ENCODE peak calls at places on chromosomes 7 and 10, in six cellular contexts. One of them, this sample, is unnamed.

GRCh38 chr10:99619090-99619800 is 994 bp downstream of the SLC25A28 start:
- DNase-seq in heart right ventricle: no peak
- DNase-seq in left ventricle myocardium inferior: no peak
- DNase-seq in fibroblast of lung: peak; percentile 18
- DNase-seq in adipocyte: peak; percentile 57
- DNase-seq in Caco-2: no peak
- DNase-seq in this sample: no peak

GRCh38 chr7:98312201-98312600 is 30.7 kb downstream of the BRI3 start:
- DNase-seq in Caco-2: no peak
- DNase-seq in fibroblast of lung: no peak
- DNase-seq in left ventricle myocardium inferior: no peak
- DNase-seq in adipocyte: no peak
- DNase-seq in heart right ventricle: no peak
- DNase-seq in this sample: no peak

GRCh38 chr7:138407792-138408191 is 52.3 kb upstream of the TRIM24 start:
- DNase-seq in adipocyte: no peak
- DNase-seq in Caco-2: no peak
- DNase-seq in left ventricle myocardium inferior: no peak
- DNase-seq in heart right ventricle: no peak
- DNase-seq in fibroblast of lung: no peak
- DNase-seq in this sample: no peak

GRCh38 chr10:106513328-106513727 is 651.2 kb downstream of the SORCS1 start:
- DNase-seq in heart right ventricle: no peak
- DNase-seq in Caco-2: no peak
- DNase-seq in left ventricle myocardium inferior: no peak
- DNase-seq in adipocyte: no peak
- DNase-seq in fibroblast of lung: no peak
- DNase-seq in this sample: no peak

GRCh38 chr7:95986136-95986535 is 213.8 kb downstream of the DYNC1I1 start:
- DNase-seq in left ventricle myocardium inferior: no peak
- DNase-seq in adipocyte: no peak
- DNase-seq in Caco-2: no peak
- DNase-seq in heart right ventricle: no peak
- DNase-seq in fibroblast of lung: peak; percentile 15
- DNase-seq in this sample: no peak

GRCh38 chr10:5530846-5531557 is 6.2 kb downstream of the CALML3 start:
- DNase-seq in Caco-2: peak; percentile 25
- DNase-seq in left ventricle myocardium inferior: no peak
- DNase-seq in fibroblast of lung: no peak
- DNase-seq in adipocyte: no peak
- DNase-seq in heart right ventricle: no peak
- DNase-seq in this sample: no peak

GRCh38 chr10:125024496-125025234 is 82.7 kb downstream of the ZRANB1 start:
- DNase-seq in heart right ventricle: no peak
- DNase-seq in Caco-2: no peak
- DNase-seq in fibroblast of lung: no peak
- DNase-seq in left ventricle myocardium inferior: no peak
- DNase-seq in adipocyte: no peak
- DNase-seq in this sample: no peak

GRCh38 chr10:29130190-29130673 is 158.6 kb upstream of the LYZL1 start:
- DNase-seq in heart right ventricle: no peak
- DNase-seq in adipocyte: peak; percentile 75
- DNase-seq in Caco-2: peak; percentile 70
- DNase-seq in left ventricle myocardium inferior: no peak
- DNase-seq in fibroblast of lung: peak; percentile 56
- DNase-seq in this sample: no peak

GRCh38 chr10:21257919-21258318 is 267.6 kb downstream of the SKIDA1 start:
- DNase-seq in fibroblast of lung: no peak
- DNase-seq in adipocyte: no peak
- DNase-seq in Caco-2: no peak
- DNase-seq in left ventricle myocardium inferior: no peak
- DNase-seq in heart right ventricle: no peak
- DNase-seq in this sample: no peak

GRCh38 chr10:72918352-72918751 is 24.8 kb downstream of the OIT3 start:
- DNase-seq in Caco-2: no peak
- DNase-seq in heart right ventricle: no peak
- DNase-seq in fibroblast of lung: no peak
- DNase-seq in left ventricle myocardium inferior: no peak
- DNase-seq in adipocyte: no peak
- DNase-seq in this sample: no peak

GRCh38 chr7:74519395-74519794 is 65.7 kb downstream of the GTF2IRD1 start:
- DNase-seq in fibroblast of lung: no peak
- DNase-seq in heart right ventricle: no peak
- DNase-seq in left ventricle myocardium inferior: no peak
- DNase-seq in Caco-2: no peak
- DNase-seq in adipocyte: no peak
- DNase-seq in this sample: no peak

GRCh38 chr7:127935847-127936376 is 95.3 kb downstream of the LRRC4 start:
- DNase-seq in heart right ventricle: no peak
- DNase-seq in adipocyte: no peak
- DNase-seq in left ventricle myocardium inferior: no peak
- DNase-seq in fibroblast of lung: no peak
- DNase-seq in Caco-2: no peak
- DNase-seq in this sample: no peak

GRCh38 chr10:85597006-85597405 is 769.6 kb downstream of the GRID1 start:
- DNase-seq in heart right ventricle: no peak
- DNase-seq in adipocyte: no peak
- DNase-seq in Caco-2: no peak
- DNase-seq in fibroblast of lung: no peak
- DNase-seq in left ventricle myocardium inferior: no peak
- DNase-seq in this sample: no peak

GRCh38 chr7:24889611-24890010 is 90.4 kb downstream of the OSBPL3 start:
- DNase-seq in left ventricle myocardium inferior: no peak
- DNase-seq in Caco-2: no peak
- DNase-seq in fibroblast of lung: no peak
- DNase-seq in heart right ventricle: no peak
- DNase-seq in adipocyte: no peak
- DNase-seq in this sample: no peak

GRCh38 chr7:13111230-13111629 is 423.8 kb downstream of the ARL4A start:
- DNase-seq in left ventricle myocardium inferior: no peak
- DNase-seq in adipocyte: no peak
- DNase-seq in heart right ventricle: no peak
- DNase-seq in fibroblast of lung: no peak
- DNase-seq in Caco-2: no peak
- DNase-seq in this sample: no peak

GRCh38 chr10:96334888-96335526 is 23.8 kb downstream of the OPALIN start:
- DNase-seq in adipocyte: peak; percentile 81
- DNase-seq in fibroblast of lung: peak; percentile 55
- DNase-seq in left ventricle myocardium inferior: no peak
- DNase-seq in heart right ventricle: peak; percentile 16
- DNase-seq in Caco-2: no peak
- DNase-seq in this sample: no peak

GRCh38 chr10:30434273-30435067 is 486 bp downstream of the MAP3K8 start:
- DNase-seq in Caco-2: peak; percentile 93
- DNase-seq in left ventricle myocardium inferior: peak; percentile 89
- DNase-seq in fibroblast of lung: peak; percentile 85
- DNase-seq in heart right ventricle: peak; percentile 83
- DNase-seq in adipocyte: peak; percentile 94
- DNase-seq in this sample: peak; percentile 93

GRCh38 chr10:81031774-81032173 is 494.1 kb downstream of the SH2D4B start:
- DNase-seq in Caco-2: no peak
- DNase-seq in heart right ventricle: no peak
- DNase-seq in fibroblast of lung: no peak
- DNase-seq in left ventricle myocardium inferior: no peak
- DNase-seq in adipocyte: no peak
- DNase-seq in this sample: no peak

GRCh38 chr10:7797582-7797981 is 9.6 kb downstream of the ATP5F1C start:
- DNase-seq in left ventricle myocardium inferior: peak; percentile 29
- DNase-seq in adipocyte: peak; percentile 89
- DNase-seq in fibroblast of lung: peak; percentile 89
- DNase-seq in Caco-2: no peak
- DNase-seq in heart right ventricle: peak; percentile 55
- DNase-seq in this sample: no peak

GRCh38 chr7:101436857-101437576 is 74.3 kb downstream of the COL26A1 start:
- DNase-seq in Caco-2: peak; percentile 80
- DNase-seq in adipocyte: no peak
- DNase-seq in left ventricle myocardium inferior: no peak
- DNase-seq in heart right ventricle: no peak
- DNase-seq in fibroblast of lung: no peak
- DNase-seq in this sample: no peak

GRCh38 chr7:155071121-155071651 is 1.1 kb downstream of the HTR5A start:
- DNase-seq in adipocyte: no peak
- DNase-seq in heart right ventricle: no peak
- DNase-seq in Caco-2: no peak
- DNase-seq in left ventricle myocardium inferior: no peak
- DNase-seq in fibroblast of lung: no peak
- DNase-seq in this sample: peak; percentile 74

GRCh38 chr10:94129393-94130130 is 135.8 kb downstream of the PLCE1 start:
- DNase-seq in Caco-2: no peak
- DNase-seq in heart right ventricle: no peak
- DNase-seq in left ventricle myocardium inferior: no peak
- DNase-seq in fibroblast of lung: peak; percentile 63
- DNase-seq in adipocyte: peak; percentile 47
- DNase-seq in this sample: no peak

DNA sequence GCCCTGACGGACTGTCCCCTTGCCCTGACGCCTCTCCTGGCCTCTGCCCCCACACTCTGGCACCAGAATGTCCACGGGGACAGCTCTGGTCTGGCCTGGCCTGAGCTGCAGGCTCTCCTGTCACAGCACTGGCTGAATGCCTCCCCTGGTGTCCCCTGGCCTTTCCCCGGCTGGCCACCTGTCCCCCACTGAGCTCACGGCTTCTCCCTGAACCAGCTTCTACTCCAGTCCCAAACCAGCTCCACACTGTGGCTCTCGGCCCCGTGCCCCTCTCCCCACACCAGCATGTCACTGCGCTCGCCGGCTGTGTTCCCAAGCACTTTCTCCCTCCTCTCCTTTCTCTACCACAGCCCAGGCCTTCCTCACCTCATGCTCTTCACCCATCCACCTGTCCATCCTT is 386.4 kb downstream of the DNAJB6 start:
- DNase-seq in Caco-2: no peak
- DNase-seq in fibroblast of lung: no peak
- DNase-seq in heart right ventricle: no peak
- DNase-seq in left ventricle myocardium inferior: no peak
- DNase-seq in adipocyte: no peak
- DNase-seq in this sample: no peak
- H3K9me3 ChIP-seq in Caco-2: no peaks in the 10 kb centered on the region
- H3K9me3 ChIP-seq in fibroblast of lung: no peaks in the 10 kb centered on the region
- H3K9me3 ChIP-seq in heart right ventricle: no peaks in the 10 kb centered on the region
- H3K9me3 ChIP-seq in left ventricle myocardium inferior: no peaks in the 10 kb centered on the region
- H3K9me3 ChIP-seq in adipocyte: no peaks in the 10 kb centered on the region
- H3K9me3 ChIP-seq in this sample: no peaks in the 10 kb centered on the region

DNA sequence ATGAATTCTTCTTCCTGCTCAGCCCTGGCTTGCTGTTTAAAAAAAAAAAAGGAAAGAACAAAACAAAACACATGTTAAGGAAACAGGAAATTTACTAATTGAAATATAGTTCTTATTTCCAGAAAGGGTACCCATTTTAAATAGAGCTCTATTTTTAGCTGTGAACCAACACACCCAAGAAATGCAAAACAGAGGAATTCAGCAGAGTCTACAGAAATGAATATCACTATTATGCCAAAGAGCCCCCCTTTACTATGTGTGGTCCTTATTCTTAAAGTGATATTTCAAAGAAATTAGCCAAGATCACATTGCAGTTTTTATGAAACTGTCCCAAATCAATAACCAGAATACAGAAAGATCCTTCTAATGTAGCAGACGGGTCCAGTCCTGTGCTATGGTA is 53.7 kb downstream of the CCDC6 start:
- DNase-seq in fibroblast of lung: no peak
- DNase-seq in heart right ventricle: no peak
- DNase-seq in left ventricle myocardium inferior: no peak
- DNase-seq in Caco-2: no peak
- DNase-seq in adipocyte: no peak
- DNase-seq in this sample: no peak
- H3K9me3 ChIP-seq in fibroblast of lung: no peaks in the 10 kb centered on the region
- H3K9me3 ChIP-seq in heart right ventricle: no peaks in the 10 kb centered on the region
- H3K9me3 ChIP-seq in left ventricle myocardium inferior: no peaks in the 10 kb centered on the region
- H3K9me3 ChIP-seq in Caco-2: no peaks in the 10 kb centered on the region
- H3K9me3 ChIP-seq in adipocyte: no peaks in the 10 kb centered on the region
- H3K9me3 ChIP-seq in this sample: no peaks in the 10 kb centered on the region

DNA sequence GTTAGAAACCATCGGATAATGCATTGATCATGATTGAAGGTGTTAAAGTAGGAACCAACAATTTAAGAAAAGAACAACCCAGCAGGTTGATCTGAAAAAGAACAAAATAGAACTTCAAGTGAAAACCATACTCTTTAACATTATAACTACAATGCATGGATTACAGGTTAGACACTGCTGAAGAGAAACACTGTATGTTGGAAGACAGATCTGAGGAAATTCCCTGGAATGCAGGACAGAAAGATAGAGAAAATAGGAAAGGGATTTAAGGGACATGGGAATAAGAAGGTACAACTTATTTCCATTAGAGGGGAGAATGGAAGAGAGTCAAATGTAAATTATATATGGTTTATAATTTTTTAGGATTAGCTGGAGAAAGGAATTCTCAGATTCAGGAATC is 303.3 kb downstream of the DNAJB6 start:
- DNase-seq in fibroblast of lung: no peak
- DNase-seq in Caco-2: no peak
- DNase-seq in adipocyte: no peak
- DNase-seq in left ventricle myocardium inferior: no peak
- DNase-seq in heart right ventricle: no peak
- DNase-seq in this sample: no peak
- H3K9me3 ChIP-seq in fibroblast of lung: no peaks in the 10 kb centered on the region
- H3K9me3 ChIP-seq in Caco-2: peaks cover 12% of the 10 kb centered on the region
- H3K9me3 ChIP-seq in adipocyte: peaks cover 37% of the 10 kb centered on the region
- H3K9me3 ChIP-seq in left ventricle myocardium inferior: peaks cover 26% of the 10 kb centered on the region
- H3K9me3 ChIP-seq in heart right ventricle: peaks cover 10% of the 10 kb centered on the region
- H3K9me3 ChIP-seq in this sample: peaks cover 7% of the 10 kb centered on the region

DNA sequence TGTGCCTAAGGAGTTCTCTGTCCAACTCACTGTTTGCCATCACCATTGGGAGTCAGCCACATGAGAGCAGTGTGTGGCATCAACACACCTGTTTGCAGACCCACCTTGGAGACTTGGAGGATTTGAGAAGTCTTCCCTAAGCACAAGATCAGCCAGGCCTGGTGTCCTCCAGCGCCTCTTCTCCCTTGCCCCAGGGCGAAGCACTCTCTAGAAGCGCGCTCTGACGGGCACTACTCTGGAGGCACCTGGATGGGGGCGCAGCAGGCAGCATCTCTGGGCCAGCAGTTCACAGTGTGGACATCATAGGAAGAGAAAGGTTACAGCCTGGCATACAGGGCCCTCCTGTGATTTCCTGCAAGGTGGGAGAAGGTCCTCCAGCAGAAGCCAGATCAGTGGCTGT is 289.3 kb downstream of the CELF2 start:
- DNase-seq in Caco-2: no peak
- DNase-seq in adipocyte: no peak
- DNase-seq in left ventricle myocardium inferior: no peak
- DNase-seq in heart right ventricle: no peak
- DNase-seq in fibroblast of lung: no peak
- DNase-seq in this sample: no peak
- H3K9me3 ChIP-seq in Caco-2: peaks cover 26% of the 10 kb centered on the region
- H3K9me3 ChIP-seq in adipocyte: peaks cover 26% of the 10 kb centered on the region
- H3K9me3 ChIP-seq in left ventricle myocardium inferior: peaks cover 23% of the 10 kb centered on the region
- H3K9me3 ChIP-seq in heart right ventricle: peaks cover 7% of the 10 kb centered on the region
- H3K9me3 ChIP-seq in fibroblast of lung: no peaks in the 10 kb centered on the region
- H3K9me3 ChIP-seq in this sample: peaks cover 6% of the 10 kb centered on the region

This sample was measured in upper lobe of left lung.